ENCODE peak calls at places on chromosomes 13 and 19, in four cellular contexts. One of them, this sample, is unnamed.

GRCh38 chr13:51804295-51805172 is 571 bp upstream of the DHRS12 start:
- DNase-seq in A549: no peak
- DNase-seq in K562: no peak
- DNase-seq in SK-N-SH: peak
- DNase-seq in this sample: no peak

GRCh38 chr13:42652642-42653415 is 78.9 kb downstream of the TNFSF11 start:
- DNase-seq in A549: no peak
- DNase-seq in K562: no peak
- DNase-seq in SK-N-SH: no peak
- DNase-seq in this sample: no peak

GRCh38 chr13:99265823-99266426 is 7.7 kb upstream of the GPR18 start:
- DNase-seq in A549: peak
- DNase-seq in K562: peak
- DNase-seq in SK-N-SH: peak
- DNase-seq in this sample: no peak

GRCh38 chr13:73169971-73170370 is 111.2 kb downstream of the KLF5 start:
- DNase-seq in A549: no peak
- DNase-seq in K562: no peak
- DNase-seq in SK-N-SH: no peak
- DNase-seq in this sample: no peak

GRCh38 chr13:41900918-41901317 is 60.0 kb downstream of the VWA8 start:
- DNase-seq in A549: no peak
- DNase-seq in K562: no peak
- DNase-seq in SK-N-SH: no peak
- DNase-seq in this sample: no peak

GRCh38 chr13:107867701-107868661 is 347.4 kb downstream of the LIG4 start:
- DNase-seq in A549: no peak
- DNase-seq in K562: peak
- DNase-seq in SK-N-SH: peak
- DNase-seq in this sample: no peak

GRCh38 chr19:35265126-35265995 is 3.4 kb upstream of the USF2 start:
- DNase-seq in A549: no peak
- DNase-seq in K562: no peak
- DNase-seq in SK-N-SH: no peak
- DNase-seq in this sample: no peak

GRCh38 chr13:50386527-50387123 is 371.4 kb downstream of the KCNRG start:
- DNase-seq in A549: no peak
- DNase-seq in K562: no peak
- DNase-seq in SK-N-SH: no peak
- DNase-seq in this sample: no peak

GRCh38 chr19:2887391-2887914 is 13.3 kb upstream of the ZNF57 start:
- DNase-seq in A549: peak
- DNase-seq in K562: peak
- DNase-seq in SK-N-SH: peak
- DNase-seq in this sample: peak

GRCh38 chr13:29905845-29906244 is 55.4 kb upstream of the UBL3 start:
- DNase-seq in A549: no peak
- DNase-seq in K562: no peak
- DNase-seq in SK-N-SH: no peak
- DNase-seq in this sample: peak

DNA sequence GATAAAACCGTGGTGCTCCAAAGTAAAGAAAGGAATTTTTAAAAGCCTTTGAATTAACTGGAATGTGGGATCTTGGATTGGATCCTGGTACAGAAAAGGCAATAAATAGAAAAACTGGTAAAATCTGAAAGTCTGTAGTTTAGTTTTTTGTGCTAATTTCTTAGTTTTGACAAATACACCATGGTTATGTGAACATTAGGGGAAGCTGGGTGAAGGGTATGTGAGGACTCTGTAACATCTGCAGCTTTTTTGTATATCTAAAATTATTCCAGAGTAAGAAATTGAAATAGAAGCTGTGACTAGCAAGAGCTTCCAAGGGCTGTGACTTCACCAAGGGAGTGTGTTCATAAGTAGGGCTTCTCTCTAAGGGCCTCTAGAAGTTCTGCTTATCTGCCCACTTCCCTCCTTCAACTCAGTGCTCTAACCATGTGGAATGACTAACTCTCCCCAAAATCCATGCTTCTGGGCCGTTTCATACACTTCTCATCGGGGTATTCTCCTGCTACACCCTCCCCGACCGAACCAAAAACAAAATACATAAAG is 26.5 kb downstream of the ARHGAP35 start:
- DNase-seq in A549: no peak
- DNase-seq in K562: no peak
- DNase-seq in SK-N-SH: no peak
- DNase-seq in this sample: no peak
- H3K27ac ChIP-seq in A549: no peak
- H3K27ac ChIP-seq in K562: no peak
- H3K27ac ChIP-seq in SK-N-SH: peak
- H3K27ac ChIP-seq in this sample: no peak

GRCh38 chr19:47067215-47067847 is 18.9 kb upstream of the TMEM160 start:
- DNase-seq in A549: no peak
- DNase-seq in K562: no peak
- DNase-seq in SK-N-SH: no peak
- DNase-seq in this sample: no peak
- TF ChIP-seq REST in A549: no peak
- TF ChIP-seq REST in K562: no peak
- TF ChIP-seq REST in SK-N-SH: no peak
- TF ChIP-seq REST in this sample: no peak

GRCh38 chr19:17088552-17088951 is 13.0 kb downstream of the MYO9B start:
- DNase-seq in A549: no peak
- DNase-seq in K562: no peak
- DNase-seq in SK-N-SH: no peak
- DNase-seq in this sample: no peak
- H3K27ac ChIP-seq in A549: peak
- H3K27ac ChIP-seq in K562: no peak
- H3K27ac ChIP-seq in SK-N-SH: peak
- H3K27ac ChIP-seq in this sample: no peak

GRCh38 chr19:14063100-14063499 is 1.2 kb upstream of the PALM3 start:
- DNase-seq in A549: no peak
- DNase-seq in K562: no peak
- DNase-seq in SK-N-SH: no peak
- DNase-seq in this sample: no peak

GRCh38 chr19:14061081-14061749 is 661 bp downstream of the PALM3 start:
- DNase-seq in A549: no peak
- DNase-seq in K562: no peak
- DNase-seq in SK-N-SH: peak
- DNase-seq in this sample: no peak

GRCh38 chr19:14059652-14060155 is 2.2 kb downstream of the PALM3 start:
- DNase-seq in A549: no peak
- DNase-seq in K562: peak
- DNase-seq in SK-N-SH: peak
- DNase-seq in this sample: no peak

GRCh38 chr19:14062558-14062855 is 631 bp upstream of the PALM3 start:
- DNase-seq in A549: no peak
- DNase-seq in K562: no peak
- DNase-seq in SK-N-SH: no peak
- DNase-seq in this sample: no peak

GRCh38 chr19:14061751-14062557 is at the start of gene PALM3:
- DNase-seq in A549: no peak
- DNase-seq in K562: no peak
- DNase-seq in SK-N-SH: peak
- DNase-seq in this sample: no peak
- TF ChIP-seq REST in A549: no peak
- TF ChIP-seq REST in K562: no peak
- TF ChIP-seq REST in SK-N-SH: no peak
- TF ChIP-seq REST in this sample: no peak

DNA sequence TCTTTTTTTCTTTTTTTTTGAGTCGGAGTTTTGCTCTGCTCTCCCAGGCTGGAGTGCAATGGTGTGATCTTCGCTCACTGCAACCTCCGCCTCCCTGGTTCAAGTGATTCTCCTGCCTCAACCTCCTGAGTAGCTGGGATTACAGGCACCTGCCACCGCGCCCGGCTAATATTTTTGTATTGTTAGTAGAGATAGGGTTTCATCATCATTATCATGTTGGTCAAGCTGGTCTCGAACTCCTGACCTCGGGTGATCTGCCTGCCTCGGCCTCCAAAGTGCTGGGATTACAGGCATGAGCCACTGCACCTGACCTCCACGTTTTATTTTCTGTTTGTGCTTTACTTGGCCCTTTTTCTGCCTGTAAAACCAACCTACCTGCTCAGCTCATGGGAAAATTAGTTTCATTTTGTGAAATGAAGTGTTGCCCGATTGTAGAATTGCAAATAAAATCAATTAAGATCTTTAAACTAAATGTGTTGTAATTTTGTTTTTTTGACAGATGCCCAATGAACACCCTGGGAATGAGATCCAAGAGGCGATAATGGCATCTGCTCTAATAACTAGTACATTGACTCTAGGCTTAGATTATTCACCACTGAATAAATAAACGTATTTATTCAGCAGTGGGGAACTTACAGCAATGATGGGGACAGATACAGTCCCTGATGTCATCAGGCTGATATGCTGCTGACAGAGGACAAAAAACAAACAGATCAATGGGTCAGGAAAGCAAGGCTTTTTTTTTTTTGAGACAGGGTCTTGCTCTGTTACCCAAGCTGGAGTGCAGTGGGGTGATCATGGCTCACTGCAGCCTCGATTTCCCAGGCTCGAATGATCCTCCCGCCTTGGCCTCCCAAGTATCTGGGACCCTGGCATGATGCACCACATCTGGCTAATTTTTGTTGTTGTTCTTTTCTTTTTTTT is 2.2 kb upstream of the RAB11B start:
- DNase-seq in A549: peak
- DNase-seq in K562: no peak
- DNase-seq in SK-N-SH: no peak
- DNase-seq in this sample: no peak
- H3K27ac ChIP-seq in A549: peak
- H3K27ac ChIP-seq in K562: no peak
- H3K27ac ChIP-seq in SK-N-SH: no peak
- H3K27ac ChIP-seq in this sample: no peak

This sample was measured in HL-60.